ENCODE peak calls at places on chromosomes 6 and 20, in ten cellular contexts. C, Z, V, B, O, R, I, G, F and Y are unnamed samples.

GRCh38 chr20:31706607-31707257 is 15.9 kb downstream of the BCL2L1 start:
- DNase-seq in C (no peak), Z (peak), V (no peak), B (no peak), O (no peak), R (peak), I (no peak), G (no peak), F (no peak), Y (no peak)

GRCh38 chr20:50425076-50425475 is 85.1 kb upstream of the PTPN1 start:
- DNase-seq in C (peak), Z (peak), V (no peak), B (no peak), O (peak), R (no peak), I (no peak), G (no peak), F (no peak), Y (no peak)

GRCh38 chr6:21856096-21856825 is 262.7 kb downstream of the SOX4 start:
- DNase-seq in C (no peak), Z (no peak), V (peak), B (no peak), O (peak), R (no peak), I (no peak), G (no peak), F (no peak), Y (no peak)

GRCh38 chr6:43506667-43507471 is 3.3 kb downstream of the LRRC73 start:
- DNase-seq in C (peak), Z (peak), V (peak), B (peak), O (peak), R (peak), I (peak), G (peak), F (peak), Y (peak)

GRCh38 chr20:56776345-56776744 is 147.2 kb downstream of the TFAP2C start:
- DNase-seq in C (no peak), Z (no peak), V (no peak), B (no peak), O (no peak), R (no peak), I (no peak), G (no peak), F (no peak), Y (no peak)

GRCh38 chr6:133205304-133205703 is 35.9 kb upstream of the EYA4 start:
- DNase-seq in C (no peak), Z (no peak), V (no peak), B (no peak), O (no peak), R (no peak), I (no peak), G (no peak), F (no peak), Y (no peak)

GRCh38 chr6:97240222-97240621 is 42.8 kb downstream of the MMS22L start:
- DNase-seq in C (no peak), Z (no peak), V (peak), B (no peak), O (peak), R (no peak), I (no peak), G (no peak), F (no peak), Y (no peak)

GRCh38 chr6:53587291-53587690 is 42.4 kb upstream of the GCLC start:
- DNase-seq in C (no peak), Z (no peak), V (no peak), B (no peak), O (no peak), R (no peak), I (no peak), G (no peak), F (no peak), Y (no peak)

GRCh38 chr6:121666809-121667208 is 231.4 kb downstream of the GJA1 start:
- DNase-seq in C (no peak), Z (no peak), V (peak), B (peak), O (peak), R (no peak), I (no peak), G (no peak), F (no peak), Y (no peak)

GRCh38 chr6:126086560-126086959 is 100.2 kb downstream of the TRMT11 start:
- DNase-seq in C (peak), Z (no peak), V (no peak), B (no peak), O (no peak), R (no peak), I (no peak), G (no peak), F (no peak), Y (no peak)

GRCh38 chr6:151136141-151136755 is 103.5 kb upstream of the AKAP12 start:
- DNase-seq in C (no peak), Z (no peak), V (peak), B (no peak), O (peak), R (no peak), I (peak), G (no peak), F (no peak), Y (peak)

GRCh38 chr6:122712093-122712863 is 67.2 kb upstream of the FABP7 start:
- DNase-seq in C (no peak), Z (peak), V (peak), B (no peak), O (peak), R (no peak), I (no peak), G (no peak), F (no peak), Y (no peak)

GRCh38 chr6:144896876-144897275 is 611.7 kb downstream of the UTRN start:
- DNase-seq in C (no peak), Z (no peak), V (no peak), B (no peak), O (no peak), R (no peak), I (no peak), G (no peak), F (no peak), Y (peak)

GRCh38 chr6:108250240-108250866 is 10.5 kb downstream of the SNX3 start:
- DNase-seq in C (peak), Z (peak), V (peak), B (no peak), O (peak), R (no peak), I (no peak), G (no peak), F (no peak), Y (no peak)

GRCh38 chr20:50073500-50073899 is 39.5 kb downstream of the UBE2V1 start:
- DNase-seq in C (no peak), Z (no peak), V (no peak), B (no peak), O (no peak), R (no peak), I (no peak), G (no peak), F (no peak), Y (no peak)

GRCh38 chr6:13725570-13725969 is 13.9 kb upstream of the RANBP9 start:
- DNase-seq in C (no peak), Z (no peak), V (peak), B (no peak), O (no peak), R (no peak), I (no peak), G (no peak), F (no peak), Y (no peak)

GRCh38 chr20:44776977-44777376 is 31.3 kb downstream of the KCNK15 start:
- DNase-seq in C (no peak), Z (peak), V (peak), B (peak), O (peak), R (no peak), I (peak), G (no peak), F (no peak), Y (no peak)

GRCh38 chr20:63125893-63126601 is 89.9 kb downstream of the YTHDF1 start:
- DNase-seq in C (no peak), Z (no peak), V (no peak), B (no peak), O (no peak), R (peak), I (peak), G (peak), F (no peak), Y (no peak)

GRCh38 chr20:13648872-13649271 is 10.1 kb upstream of the TASP1 start:
- DNase-seq in C (no peak), Z (no peak), V (no peak), B (no peak), O (no peak), R (no peak), I (no peak), G (no peak), F (no peak), Y (no peak)

GRCh38 chr6:11609324-11610071 is 71.9 kb downstream of the TMEM170B start:
- DNase-seq in C (no peak), Z (no peak), V (peak), B (peak), O (peak), R (peak), I (no peak), G (peak), F (no peak), Y (no peak)

GRCh38 chr6:96391776-96392175 is 129.8 kb upstream of the UFL1 start:
- DNase-seq in C (peak), Z (no peak), V (peak), B (no peak), O (no peak), R (peak), I (peak), G (no peak), F (no peak), Y (peak)

GRCh38 chr6:53059648-53060589 is 5.3 kb upstream of the FBXO9 start:
- DNase-seq in C (no peak), Z (no peak), V (no peak), B (no peak), O (no peak), R (no peak), I (no peak), G (no peak), F (no peak), Y (no peak)

GRCh38 chr6:9292975-9293374 is 857.6 kb upstream of the SLC35B3 start:
- DNase-seq in C (no peak), Z (no peak), V (peak), B (no peak), O (no peak), R (no peak), I (no peak), G (no peak), F (no peak), Y (no peak)

GRCh38 chr6:40900791-40901190 is 138.2 kb downstream of the UNC5CL start:
- DNase-seq in C (no peak), Z (no peak), V (no peak), B (peak), O (no peak), R (no peak), I (no peak), G (no peak), F (no peak), Y (no peak)

GRCh38 chr6:31660998-31661866 is 654 bp upstream of the C6orf47 start:
- DNase-seq in C (no peak), Z (peak), V (no peak), B (no peak), O (peak), R (no peak), I (no peak), G (no peak), F (no peak), Y (no peak)

GRCh38 chr20:34475979-34476736 is 40.1 kb upstream of the DYNLRB1 start:
- DNase-seq in C (peak), Z (no peak), V (peak), B (peak), O (peak), R (peak), I (peak), G (no peak), F (peak), Y (peak)

GRCh38 chr6:16295471-16295870 is 57.1 kb downstream of the GMPR start:
- DNase-seq in C (no peak), Z (no peak), V (no peak), B (no peak), O (no peak), R (no peak), I (no peak), G (no peak), F (no peak), Y (no peak)

GRCh38 chr6:81894286-81894685 is 141.8 kb upstream of the TENT5A start:
- DNase-seq in C (no peak), Z (no peak), V (peak), B (peak), O (peak), R (no peak), I (no peak), G (no peak), F (no peak), Y (no peak)

GRCh38 chr20:41701596-41702350 is 83.6 kb upstream of the CHD6 start:
- DNase-seq in C (no peak), Z (no peak), V (no peak), B (no peak), O (no peak), R (no peak), I (no peak), G (no peak), F (no peak), Y (no peak)

GRCh38 chr20:22511943-22512910 is 72.1 kb downstream of the FOXA2 start:
- DNase-seq in C (no peak), Z (peak), V (no peak), B (no peak), O (no peak), R (peak), I (no peak), G (peak), F (no peak), Y (peak)

DNA sequence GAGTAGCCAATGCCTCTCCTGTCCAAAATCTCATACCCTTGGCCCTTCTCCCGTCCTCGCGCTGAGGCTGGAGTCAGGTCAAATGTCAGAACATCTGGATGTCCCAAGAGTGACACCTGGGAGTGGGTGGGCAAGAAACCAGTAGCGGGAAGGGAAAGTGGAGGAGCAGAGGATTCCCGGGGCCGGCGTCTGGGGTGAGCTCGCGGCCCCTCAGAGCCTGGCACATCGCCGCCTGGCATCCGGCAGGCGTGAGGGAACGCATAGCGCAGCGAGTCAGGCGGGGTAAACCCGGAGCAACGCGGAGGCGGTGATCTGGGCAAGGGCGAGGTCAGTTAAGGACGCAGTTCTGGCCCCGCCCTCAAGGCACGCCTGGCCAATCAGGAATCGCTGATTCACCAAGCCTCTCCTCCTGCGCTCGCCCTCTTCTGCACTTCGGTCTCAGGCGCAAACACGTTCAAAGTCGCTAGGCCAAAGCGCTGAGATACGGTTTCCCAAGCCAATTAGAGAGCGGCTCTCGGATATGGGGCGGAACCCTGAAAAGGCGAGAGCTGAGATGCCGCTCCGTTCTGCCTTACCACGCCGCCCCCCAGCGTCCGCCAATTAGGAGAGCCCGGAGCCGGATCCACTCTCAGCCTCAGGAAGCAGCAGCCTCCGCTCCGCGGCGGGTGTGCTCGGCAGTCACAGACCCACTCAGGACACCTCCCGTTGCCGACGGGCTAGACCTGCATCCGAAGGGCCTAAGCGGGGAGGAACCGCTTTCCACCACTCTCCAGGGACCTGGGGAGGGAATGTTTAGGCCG is 22.5 kb downstream of the VPS52 start:
- DNase-seq in C (peak), Z (peak), V (peak), B (peak), O (peak), R (peak), I (peak), G (peak), F (peak), Y (peak)
- TF ChIP-seq CTCF in C (no peak), Z (peak), V (peak), B (no peak), O (no peak), R (peak), I (no peak), G (peak), F (no peak), Y (no peak)

DNA sequence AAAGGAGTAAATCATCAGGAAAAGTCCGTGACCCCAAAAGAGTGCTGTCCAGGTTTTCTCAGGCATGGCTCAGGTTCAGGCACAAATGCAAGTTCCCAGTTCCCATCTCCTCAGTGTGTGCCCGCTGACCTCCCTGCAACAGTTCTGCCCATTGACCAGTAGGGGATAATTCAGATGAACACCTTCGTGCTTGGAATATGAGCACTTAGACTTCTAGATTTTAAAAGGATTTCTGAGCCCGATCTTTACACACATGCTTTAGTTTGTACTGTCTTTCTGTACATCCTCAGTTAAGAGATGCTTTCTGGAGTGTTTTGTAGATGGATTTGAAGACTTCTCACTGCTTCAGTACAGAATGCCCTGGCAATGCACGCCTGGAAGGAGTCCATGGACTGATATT is 239.7 kb upstream of the PLCB4 start:
- DNase-seq in C (no peak), Z (no peak), V (no peak), B (no peak), O (peak), R (no peak), I (no peak), G (no peak), F (no peak), Y (no peak)
- TF ChIP-seq CTCF in C (peak), Z (no peak), V (peak), B (peak), O (peak), R (no peak), I (peak), G (no peak), F (no peak), Y (no peak)

DNA sequence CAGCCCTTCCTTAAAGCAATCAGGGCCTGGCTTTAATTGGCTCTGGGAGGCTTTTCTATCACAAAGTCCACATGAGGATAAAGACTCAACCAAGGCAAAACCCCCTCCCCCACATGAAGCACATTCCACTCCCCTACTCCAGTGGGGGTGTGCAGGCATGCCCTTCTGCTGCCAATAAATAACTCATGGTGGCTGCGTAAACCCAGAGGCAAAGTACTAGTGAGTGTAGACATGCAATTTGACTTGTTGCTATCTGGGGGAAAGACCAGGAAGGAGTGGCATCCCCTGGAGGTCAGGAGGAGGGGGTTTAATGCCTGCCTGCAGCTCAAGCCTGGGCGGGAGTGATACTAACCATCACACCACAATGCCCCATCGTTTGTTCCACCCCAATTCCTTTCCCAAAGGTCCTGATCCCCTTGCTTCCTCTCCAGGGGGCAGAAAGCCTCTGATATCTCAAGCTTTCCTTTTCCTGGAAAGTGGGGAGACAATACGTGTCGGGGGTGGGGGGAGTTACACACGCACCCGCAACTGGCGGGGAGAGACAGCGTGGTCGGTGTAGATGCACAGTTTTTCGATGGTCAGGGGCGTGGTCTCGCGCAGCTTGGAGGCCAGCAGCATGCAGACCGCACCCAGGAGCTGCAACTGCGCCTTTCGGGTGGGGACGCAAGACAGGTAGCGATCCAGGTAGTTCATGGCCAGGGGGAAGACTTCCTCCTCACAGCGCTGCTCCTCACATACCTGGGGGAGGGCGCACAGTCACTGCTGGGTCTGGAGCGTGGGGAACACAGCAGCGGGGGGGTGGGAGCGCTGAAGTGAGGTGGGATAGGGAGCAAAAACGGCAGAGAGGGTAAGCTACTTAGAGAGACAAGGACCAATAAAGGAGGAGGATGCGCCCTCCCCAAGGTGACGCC is 1.5 kb downstream of the CCND3 start:
- DNase-seq in C (peak), Z (peak), V (peak), B (no peak), O (peak), R (peak), I (peak), G (no peak), F (no peak), Y (no peak)
- TF ChIP-seq CTCF in C (no peak), Z (no peak), V (no peak), B (no peak), O (no peak), R (no peak), I (no peak), G (no peak), F (no peak), Y (no peak)

GRCh38 chr6:112501705-112502104 is 154.6 kb downstream of the RFPL4B start:
- DNase-seq in C (no peak), Z (no peak), V (peak), B (peak), O (peak), R (no peak), I (peak), G (peak), F (no peak), Y (peak)

GRCh38 chr6:112503210-112503609 is 156.1 kb downstream of the RFPL4B start:
- DNase-seq in C (no peak), Z (no peak), V (peak), B (no peak), O (no peak), R (no peak), I (peak), G (no peak), F (no peak), Y (no peak)

DNA sequence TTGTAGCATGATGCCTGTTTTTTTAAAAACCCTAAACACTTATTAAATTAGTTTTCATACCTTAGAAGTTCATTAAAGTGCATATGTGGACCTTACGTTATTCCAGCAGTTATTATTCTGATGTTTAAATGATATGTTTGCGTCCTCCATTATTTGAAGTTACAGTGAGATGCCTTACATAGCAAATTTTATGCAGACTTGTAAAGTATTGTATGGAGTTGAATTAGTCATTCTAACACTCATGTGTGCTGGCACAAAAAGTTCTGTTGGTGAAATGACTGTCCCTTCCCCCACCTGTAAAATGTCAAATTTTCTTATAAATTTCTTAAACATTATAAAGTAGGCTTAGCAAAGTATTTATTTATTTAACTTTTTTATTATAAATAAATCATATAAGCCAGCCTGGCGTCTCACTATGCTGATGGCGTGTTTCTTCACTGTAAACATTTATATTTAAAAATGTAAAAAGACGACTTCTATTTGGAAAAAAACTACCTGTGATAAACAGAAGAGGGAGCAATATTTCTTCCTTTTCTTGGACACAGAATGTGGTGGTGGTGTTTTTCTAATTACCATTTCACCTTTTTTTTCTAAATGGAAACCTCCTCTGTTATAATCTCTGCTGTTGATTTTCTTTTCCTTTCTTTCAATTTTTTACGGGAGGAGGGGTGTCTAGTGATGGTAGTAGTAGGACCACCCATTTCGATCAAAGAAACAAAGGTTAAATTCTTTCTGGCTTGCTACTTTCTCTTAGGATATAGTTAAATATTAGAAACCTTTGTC is 155.4 kb downstream of the RFPL4B start:
- DNase-seq in C (no peak), Z (peak), V (peak), B (no peak), O (peak), R (no peak), I (no peak), G (no peak), F (no peak), Y (no peak)
- TF ChIP-seq CTCF in C (no peak), Z (peak), V (peak), B (no peak), O (peak), R (no peak), I (peak), G (peak), F (no peak), Y (peak)